ENCODE peak calls at places on chromosomes 4 and X, in four cellular contexts. G is mesothelial cell of epicardium, J is IMR-90, W is hepatocyte. C is an unnamed sample.

GRCh38 chr4:946103-946450 is 13.8 kb downstream of the TMEM175 start:
- DNase-seq in W (no peak), G (no peak), J (no peak), C (no peak)

GRCh38 chr4:98682719-98683118 is 24.3 kb upstream of the TSPAN5 start:
- DNase-seq in G (no peak), W (no peak), J (peak), C (no peak)

GRCh38 chrX:39439910-39440733 is 638.9 kb downstream of the MID1IP1 start:
- DNase-seq in J (no peak), G (no peak), W (no peak), C (no peak)

GRCh38 chrX:8179653-8180052 is 8.6 kb upstream of the VCX2 start:
- DNase-seq in G (no peak), J (no peak), W (no peak), C (no peak)

GRCh38 chrX:133881893-133882292 is 103.5 kb downstream of the GPC3 start:
- DNase-seq in W (no peak), J (no peak), G (no peak), C (no peak)

GRCh38 chr4:168612435-168613139 is 115.7 kb downstream of the PALLD start:
- DNase-seq in J (peak), W (no peak), G (no peak), C (no peak)

GRCh38 chrX:4265036-4265435 is 551.6 kb upstream of the PRKX start:
- DNase-seq in J (no peak), G (no peak), W (no peak), C (no peak)

GRCh38 chrX:5876984-5877655 is 351.5 kb downstream of the NLGN4X start:
- DNase-seq in W (peak), G (peak), J (no peak), C (no peak)

GRCh38 chr4:8920289-8920965 is 48.8 kb upstream of the HMX1 start:
- DNase-seq in J (no peak), G (peak), W (peak), C (no peak)

GRCh38 chr4:186258216-186258811 is 7.7 kb upstream of the F11 start:
- DNase-seq in W (no peak), G (no peak), J (no peak), C (no peak)

GRCh38 chr4:62871057-62871456 is 1538.2 kb downstream of the TECRL start:
- DNase-seq in J (no peak), G (no peak), W (no peak), C (no peak)

GRCh38 chrX:44314259-44314734 is 29.2 kb downstream of the EFHC2 start:
- DNase-seq in G (no peak), W (peak), J (peak), C (no peak)

GRCh38 chr4:39062094-39062493 is at the start of gene KLHL5:
- DNase-seq in J (no peak), G (no peak), W (no peak), C (no peak)

GRCh38 chr4:166128452-166128851 is 255.4 kb downstream of the TLL1 start:
- DNase-seq in G (no peak), J (no peak), W (no peak), C (no peak)

GRCh38 chr4:147096667-147097604 is 151.3 kb upstream of the TTC29 start:
- DNase-seq in J (peak), G (no peak), W (peak), C (no peak)

GRCh38 chr4:34157546-34157945 is 2086.8 kb downstream of the ARAP2 start:
- DNase-seq in W (no peak), G (no peak), J (peak), C (no peak)

GRCh38 chrX:130645955-130646583 is 244.3 kb downstream of the RBMX2 start:
- DNase-seq in J (no peak), W (no peak), G (no peak), C (no peak)

GRCh38 chr4:186693159-186693815 is 30.4 kb downstream of the FAT1 start:
- DNase-seq in W (no peak), J (peak), G (no peak), C (peak)

GRCh38 chr4:133513891-133514290 is 364.8 kb downstream of the PCDH10 start:
- DNase-seq in G (no peak), J (no peak), W (no peak), C (no peak)

GRCh38 chr4:84158670-84159069 is 340.4 kb downstream of the NKX6-1 start:
- DNase-seq in G (no peak), W (peak), J (no peak), C (no peak)

GRCh38 chr4:117773067-117773946 is 261.0 kb upstream of the NDST3 start:
- DNase-seq in J (no peak), W (no peak), G (no peak), C (no peak)

GRCh38 chr4:8012517-8012916 is 72.9 kb upstream of the AFAP1 start:
- DNase-seq in J (no peak), G (no peak), W (no peak), C (no peak)

GRCh38 chr4:5751918-5752802 is 41.2 kb downstream of the EVC start:
- DNase-seq in G (peak), W (peak), J (peak), C (no peak)

GRCh38 chr4:156109943-156110925 is 156.6 kb upstream of the CTSO start:
- DNase-seq in G (no peak), W (peak), J (peak), C (no peak)

C was measured in brain pericyte.